ENCODE peak calls at places on chromosomes 13 and 19, in eight cellular contexts. E is cardiac muscle cell; R is stomach; N is RWPE1; K is left ventricle myocardium inferior; X is CD4-positive, alpha-beta T cell; W is OCI-LY7; G is activated B cell treated with CpG ODN at 0.5 μM for 24 hours. D is an unnamed sample.

GRCh38 chr19:13031917-13032623 is 36.8 kb downstream of the NFIX start:
- DNase-seq in W (no peak), N (no peak), K (no peak), G (no peak), X (no peak), R (no peak), E (no peak), D (no peak)

GRCh38 chr19:55447421-55448174 is 4.5 kb upstream of the SHISA7 start:
- DNase-seq in N (peak), W (no peak), R (no peak), K (no peak), X (no peak), G (no peak), E (peak), D (no peak)

GRCh38 chr13:73542446-73542845 is 483.6 kb downstream of the KLF5 start:
- DNase-seq in G (no peak), X (no peak), N (peak), W (no peak), K (no peak), R (no peak), E (no peak), D (no peak)

GRCh38 chr13:76758738-76759137 is 127.5 kb downstream of the KCTD12 start:
- DNase-seq in K (no peak), W (no peak), G (no peak), R (no peak), N (peak), E (no peak), X (no peak), D (no peak)

GRCh38 chr19:3389876-3390361 is 23.5 kb downstream of the NFIC start:
- DNase-seq in E (no peak), G (no peak), X (no peak), R (peak), W (no peak), N (no peak), K (no peak), D (no peak)

GRCh38 chr19:50496189-50497029 is 14.6 kb downstream of the JOSD2 start:
- DNase-seq in E (peak), K (peak), X (no peak), W (no peak), G (no peak), R (no peak), N (no peak), D (no peak)

GRCh38 chr19:55354698-55355212 is at the start of gene COX6B2:
- DNase-seq in K (no peak), G (no peak), R (no peak), W (no peak), N (no peak), E (no peak), X (no peak), D (no peak)

GRCh38 chr13:37617162-37617561 is 18.6 kb upstream of the POSTN start:
- DNase-seq in G (no peak), R (no peak), K (no peak), X (no peak), N (no peak), E (peak), W (no peak), D (no peak)

GRCh38 chr19:45477713-45478453 is 10.1 kb downstream of the FOSB start:
- DNase-seq in G (no peak), K (no peak), W (peak), R (no peak), E (no peak), X (no peak), N (peak), D (no peak)

DNA sequence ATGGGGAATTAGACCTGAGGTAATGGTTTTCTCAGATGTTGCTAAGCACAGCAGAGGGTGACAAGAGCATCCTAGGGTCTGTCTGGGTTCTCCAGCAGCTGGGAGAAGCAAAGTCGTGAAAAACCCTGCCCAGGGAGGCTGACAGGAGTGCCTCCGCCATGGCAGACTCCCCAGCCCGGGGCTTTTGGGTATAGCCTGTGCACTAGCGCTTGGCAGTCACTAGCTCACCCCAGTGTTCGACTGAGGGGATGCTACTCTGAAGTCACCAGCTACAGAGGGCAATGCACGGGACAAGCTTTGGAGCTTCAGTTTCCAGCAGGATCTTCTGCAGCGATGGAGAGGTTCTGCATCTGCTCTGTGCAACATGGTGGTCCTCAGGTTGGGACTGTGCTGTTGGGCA is 87.5 kb downstream of the ING1 start:
- DNase-seq in W (no peak), X (no peak), G (no peak), N (no peak), K (no peak), E (no peak), R (no peak), D (no peak)
- TF ChIP-seq CTCF in W (no peak), X (no peak), G (no peak), N (no peak), K (no peak), E (no peak), R (no peak), D (no peak)

DNA sequence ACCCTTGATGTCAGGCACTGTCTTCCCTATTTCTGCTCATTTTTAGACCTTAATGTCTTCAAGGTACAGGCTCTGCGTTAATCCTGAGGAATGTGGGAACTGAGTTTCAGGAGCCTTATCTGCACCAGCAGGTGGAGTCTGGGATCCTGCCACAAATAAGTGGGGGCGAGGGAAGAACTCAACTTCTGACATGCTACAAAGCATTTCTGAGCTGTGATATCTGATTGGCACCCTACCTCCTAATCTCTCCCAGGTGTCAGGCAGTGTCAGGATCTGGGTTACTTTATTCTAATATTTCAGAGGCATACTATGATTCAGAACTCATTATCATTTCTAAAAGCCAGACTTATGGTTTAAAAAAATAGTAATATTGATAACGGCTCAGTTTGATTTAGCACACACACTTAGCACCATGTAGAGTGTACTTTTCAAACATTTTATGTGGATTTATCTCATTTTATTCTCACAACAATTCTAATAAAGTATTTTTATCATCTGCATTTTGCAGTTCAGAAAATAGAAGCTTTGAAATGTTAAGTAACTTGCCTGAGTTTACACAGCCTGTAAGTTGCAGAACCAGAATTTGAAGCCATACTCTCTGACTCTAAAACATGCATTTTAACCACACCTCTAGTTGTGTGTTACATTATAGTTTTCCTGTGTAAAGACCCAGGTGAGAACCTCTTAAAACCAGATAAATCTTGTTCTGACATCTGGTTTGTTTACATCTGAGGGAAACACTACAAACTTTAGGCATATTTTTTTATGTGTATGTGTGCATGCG is 358.6 kb downstream of the TDRD3 start:
- DNase-seq in W (no peak), X (no peak), N (no peak), K (no peak), R (no peak), G (no peak), E (no peak), D (no peak)
- TF ChIP-seq CTCF in W (no peak), X (no peak), N (no peak), K (no peak), R (no peak), G (no peak), E (no peak), D (no peak)

GRCh38 chr19:37313335-37313627 is 57.6 kb upstream of the ZNF527 start:
- DNase-seq in X (no peak), G (no peak), K (no peak), E (no peak), R (no peak), N (no peak), W (no peak), D (no peak)

GRCh38 chr19:37317403-37318209 is 53.3 kb upstream of the ZNF527 start:
- DNase-seq in N (peak), W (peak), K (peak), G (peak), E (peak), X (peak), R (peak), D (peak)
- TF ChIP-seq CTCF in N (peak), W (peak), K (peak), G (no peak), E (peak), X (peak), R (peak), D (peak)

GRCh38 chr13:44762946-44763345 is 186.8 kb upstream of the TSC22D1 start:
- DNase-seq in E (peak), X (no peak), K (no peak), N (no peak), W (no peak), G (no peak), R (no peak), D (no peak)

GRCh38 chr13:44759723-44760360 is 183.7 kb upstream of the TSC22D1 start:
- DNase-seq in E (peak), K (peak), W (no peak), N (peak), X (no peak), R (peak), G (no peak), D (no peak)

GRCh38 chr13:44759222-44759721 is 183.1 kb upstream of the TSC22D1 start:
- DNase-seq in K (no peak), X (no peak), W (no peak), N (no peak), R (peak), G (no peak), E (no peak), D (no peak)

GRCh38 chr13:44758595-44759221 is 182.6 kb upstream of the TSC22D1 start:
- DNase-seq in X (no peak), K (no peak), G (no peak), W (no peak), R (no peak), E (peak), N (peak), D (no peak)

GRCh38 chr13:44760434-44760833 is 184.3 kb upstream of the TSC22D1 start:
- DNase-seq in X (no peak), E (no peak), W (no peak), N (no peak), R (no peak), K (no peak), G (no peak), D (no peak)
- TF ChIP-seq CTCF in X (no peak), E (no peak), W (no peak), N (no peak), R (no peak), K (no peak), G (no peak), D (no peak)

DNA sequence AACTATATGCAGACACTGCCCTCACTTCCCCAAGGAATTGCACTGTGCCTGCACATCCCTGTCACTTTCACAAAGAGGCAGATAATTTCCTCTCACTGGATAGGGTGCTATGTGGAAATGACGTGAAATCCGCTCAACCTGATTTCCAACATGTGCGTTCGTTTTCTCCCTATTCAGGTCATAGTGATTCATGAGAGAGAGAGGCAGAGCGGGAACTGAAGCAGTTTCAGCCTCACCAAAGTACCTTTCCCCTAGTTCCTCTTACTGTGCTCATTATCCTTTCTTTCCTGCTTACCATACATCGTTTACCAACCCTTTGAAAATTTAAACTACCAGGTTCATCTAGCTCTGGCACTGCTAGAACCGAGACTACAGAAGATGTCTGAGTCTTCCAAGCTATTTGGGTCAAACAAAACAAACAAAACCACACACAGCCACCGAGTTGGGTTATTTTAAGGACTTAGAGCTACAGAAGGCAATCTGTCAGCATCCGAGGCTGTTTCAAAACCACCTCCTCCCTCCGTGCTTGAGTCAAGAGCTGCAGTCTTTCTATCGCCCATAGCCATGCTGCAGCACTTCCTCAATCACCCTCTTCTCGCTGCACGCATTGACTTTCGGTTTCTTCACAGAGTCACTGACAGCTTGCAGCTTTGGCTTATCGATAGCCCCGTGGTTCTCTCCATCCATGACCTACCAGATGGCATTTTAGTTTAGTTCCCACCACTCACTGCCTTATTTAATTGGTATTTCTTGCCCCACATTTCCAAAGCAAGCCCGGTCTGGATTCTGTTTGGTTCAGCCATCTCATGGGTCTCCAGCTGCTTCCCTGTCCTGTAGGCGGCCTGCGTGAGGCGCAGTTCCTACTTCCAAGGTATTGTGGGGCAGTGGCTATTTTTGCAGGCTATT is 1395.8 kb downstream of the EFNB2 start:
- DNase-seq in E (peak), N (no peak), W (peak), K (peak), R (peak), X (peak), G (peak), D (peak)
- TF ChIP-seq CTCF in E (peak), N (no peak), W (peak), K (peak), R (no peak), X (peak), G (no peak), D (peak)

DNA sequence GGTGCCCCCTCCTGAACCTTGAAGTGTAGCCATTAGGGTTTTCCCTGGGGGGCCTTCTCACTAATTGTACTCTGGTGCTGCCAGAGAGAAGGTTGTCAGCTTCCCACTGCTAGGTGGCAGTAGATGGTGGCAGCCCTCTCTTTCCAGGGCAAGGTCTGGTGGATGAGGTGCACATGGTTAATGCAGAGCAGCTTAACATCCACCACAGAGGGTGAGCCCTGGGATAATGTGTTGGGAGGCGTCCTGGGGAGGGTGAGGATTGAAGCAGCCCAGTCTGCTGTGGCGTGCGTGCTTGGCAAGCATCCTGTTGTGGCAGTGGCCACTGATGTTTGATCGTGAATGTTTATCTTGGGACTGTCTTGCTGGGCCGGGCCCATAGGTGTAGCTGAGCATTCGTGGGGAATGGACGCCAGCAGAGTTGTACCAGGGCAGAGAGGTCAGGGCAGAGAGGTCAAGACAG is 5.8 kb downstream of the EGLN2 start:
- DNase-seq in G (no peak), N (no peak), E (no peak), K (no peak), X (no peak), W (peak), R (peak), D (no peak)
- TF ChIP-seq CTCF in G (no peak), N (no peak), E (peak), K (peak), X (no peak), W (peak), R (no peak), D (no peak)

DNA sequence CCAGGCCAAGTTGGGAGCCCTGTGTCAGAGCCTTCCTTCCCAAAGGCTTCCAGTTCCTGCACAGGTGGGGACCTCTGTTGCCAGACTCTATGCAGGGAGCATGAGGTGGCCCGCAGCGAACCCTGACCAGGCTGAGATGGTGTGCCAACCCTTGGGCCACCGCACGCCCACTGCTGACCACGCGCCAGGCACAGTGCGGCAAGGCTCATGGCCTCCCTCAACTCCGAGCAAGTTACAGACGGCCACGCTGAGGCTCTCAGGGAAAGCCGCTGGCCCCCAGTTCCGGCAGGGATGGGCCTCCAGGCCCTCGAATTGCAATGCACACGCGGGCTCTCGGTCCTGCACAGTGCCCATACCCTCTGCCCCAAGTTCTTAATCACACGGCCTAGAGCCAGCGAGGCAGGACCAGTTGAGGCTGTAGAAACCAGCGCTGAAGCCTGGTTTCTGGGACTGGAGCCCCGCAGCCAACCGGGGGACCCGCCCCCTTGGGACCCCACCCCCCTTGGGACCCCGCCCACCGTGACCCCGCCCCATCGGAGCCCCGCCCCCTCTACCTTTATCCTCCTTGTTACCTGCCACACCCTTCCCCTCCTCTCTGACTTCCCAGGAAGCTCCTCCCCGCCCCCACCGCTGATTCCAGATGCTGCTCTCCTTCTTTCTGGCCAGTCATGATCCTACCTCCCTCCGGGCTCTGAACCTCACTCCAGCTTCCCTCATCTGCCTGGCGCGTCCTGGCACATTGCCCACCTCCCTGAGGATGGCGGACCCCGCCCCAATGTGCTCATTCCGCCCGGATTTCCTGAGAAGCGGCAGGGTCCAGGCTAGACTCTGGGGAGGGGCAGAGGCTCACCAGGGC is 6.0 kb downstream of the PEX11G start:
- DNase-seq in G (no peak), K (peak), N (peak), R (no peak), W (no peak), X (no peak), E (peak), D (no peak)
- TF ChIP-seq CTCF in G (no peak), K (no peak), N (no peak), R (no peak), W (no peak), X (no peak), E (no peak), D (no peak)

D was measured in GM10248.